ENCODE peak calls at places on chromosomes 12 and 14, in ten cellular contexts. E, Y, Z, M, K, X, A, D, J and L are unnamed samples.

GRCh38 chr12:72017054-72017651 is 78.5 kb downstream of the TPH2 start:
- DNase-seq in D (peak; percentile 79), Y (peak; percentile 71), X (peak; percentile 59), K (peak; percentile 1), A (peak; percentile 62), E (no peak), M (peak; percentile 74), J (peak; percentile 14), Z (peak; percentile 49), L (peak; percentile 70)

GRCh38 chr12:51428256-51428655 is 3.6 kb downstream of the SLC4A8 start:
- DNase-seq in J (no peak), M (no peak), X (no peak), E (no peak), D (no peak), A (no peak), Z (no peak), Y (no peak), K (no peak), L (no peak)

GRCh38 chr12:108815875-108816594 is 41.3 kb downstream of the SSH1 start:
- DNase-seq in J (no peak), Z (no peak), D (no peak), A (peak; percentile 18), M (no peak), Y (no peak), K (no peak), X (no peak), E (no peak), L (no peak)

GRCh38 chr14:30966415-30967363 is 58.8 kb upstream of the AP4S1 start:
- DNase-seq in E (no peak), Z (no peak), K (no peak), J (no peak), A (peak; percentile 95), M (no peak), D (no peak), X (no peak), Y (no peak), L (no peak)

GRCh38 chr14:60736494-60736893 is 1.9 kb downstream of the MNAT1 start:
- DNase-seq in K (no peak), E (no peak), M (no peak), Y (no peak), D (no peak), X (no peak), Z (no peak), A (peak; percentile 86), J (no peak), L (no peak)

GRCh38 chr12:93785262-93786010 is 108.3 kb downstream of the CRADD start:
- DNase-seq in Z (no peak), J (no peak), X (no peak), E (peak; percentile 45), M (peak; percentile 41), A (peak; percentile 97), Y (no peak), K (no peak), D (no peak), L (no peak)

GRCh38 chr12:47828967-47829482 is 9.3 kb upstream of the HDAC7 start:
- DNase-seq in E (peak; percentile 63), X (no peak), A (peak; percentile 88), Z (peak; percentile 88), J (peak; percentile 84), D (no peak), K (no peak), Y (no peak), M (peak; percentile 78), L (peak; percentile 56)

GRCh38 chr14:31992051-31992450 is 85.1 kb upstream of the ARHGAP5 start:
- DNase-seq in M (no peak), K (no peak), E (no peak), A (peak; percentile 89), Y (no peak), D (no peak), Z (no peak), J (no peak), X (no peak), L (no peak)

GRCh38 chr12:40946612-40947194 is 241.4 kb upstream of the PDZRN4 start:
- DNase-seq in A (peak; percentile 7), Z (no peak), K (no peak), E (no peak), Y (peak; percentile 17), D (peak; percentile 34), J (no peak), M (no peak), X (peak; percentile 51), L (no peak)

GRCh38 chr14:106187176-106187670 is 660.8 kb downstream of the TMEM121 start:
- DNase-seq in Z (no peak), M (no peak), J (no peak), K (no peak), Y (no peak), E (no peak), D (no peak), A (no peak), X (no peak), L (no peak)

GRCh38 chr12:96850676-96851075 is 56.4 kb upstream of the NEDD1 start:
- DNase-seq in Y (no peak), X (no peak), A (no peak), K (no peak), J (no peak), Z (no peak), M (no peak), D (no peak), E (no peak), L (no peak)

GRCh38 chr14:104697317-104697703 is 7.9 kb downstream of the INF2 start:
- DNase-seq in Y (no peak), D (no peak), M (no peak), J (no peak), K (no peak), Z (no peak), X (no peak), A (no peak), E (no peak), L (no peak)

GRCh38 chr14:51331651-51332367 is 91.8 kb downstream of the TMX1 start:
- DNase-seq in M (no peak), X (no peak), K (no peak), D (no peak), Y (no peak), J (no peak), A (no peak), Z (no peak), E (no peak), L (no peak)

GRCh38 chr14:91067186-91067585 is 6.7 kb upstream of the RPS6KA5 start:
- DNase-seq in A (no peak), Z (no peak), X (no peak), K (peak; percentile 67), E (no peak), Y (no peak), D (no peak), J (no peak), M (no peak), L (no peak)

GRCh38 chr12:51419473-51420228 is 5.0 kb upstream of the SLC4A8 start:
- DNase-seq in J (no peak), D (no peak), M (no peak), Z (no peak), A (no peak), Y (peak; percentile 46), K (no peak), X (no peak), E (no peak), L (peak; percentile 12)